ENCODE peak calls at places on chromosomes 11 and 22, in eight cellular contexts. D, Z, L, Q, M, E, B and J are unnamed samples. For H3K27me3, the result is how much of the 10 kb centered on the place peaks cover.

GRCh38 chr11:13316528-13316961 is 39.0 kb downstream of the BMAL1 start:
- DNase-seq in M (no peak), Z (peak), L (peak), E (no peak), B (no peak), D (no peak), Q (peak), J (no peak)

GRCh38 chr22:24482586-24482985 is 12.5 kb upstream of the UPB1 start:
- DNase-seq in E (no peak), B (no peak), Z (no peak), L (peak), D (no peak), M (no peak), Q (peak), J (no peak)

GRCh38 chr22:38923463-38924196 is 33.8 kb upstream of the APOBEC3A start:
- DNase-seq in M (no peak), E (no peak), Z (peak), B (peak), D (no peak), L (peak), Q (peak), J (peak)

GRCh38 chr11:13349046-13349445 is 71.5 kb downstream of the BMAL1 start:
- DNase-seq in L (no peak), M (no peak), B (no peak), Z (no peak), D (no peak), Q (no peak), E (no peak), J (no peak)

GRCh38 chr22:33210129-33210784 is 152.1 kb upstream of the SYN3 start:
- DNase-seq in Z (peak), L (peak), M (peak), D (no peak), Q (peak), B (no peak), E (no peak), J (peak)

GRCh38 chr11:118605116-118605867 is 2.1 kb upstream of the PHLDB1 start:
- DNase-seq in B (peak), M (no peak), E (no peak), Q (no peak), D (no peak), Z (peak), L (peak), J (no peak)

GRCh38 chr11:37504066-37504611 is 906.1 kb upstream of the RAG2 start:
- DNase-seq in Z (peak), Q (peak), E (no peak), B (no peak), L (peak), M (no peak), D (no peak), J (peak)

GRCh38 chr11:119306373-119306890 is 10.5 kb downstream of the MCAM start:
- DNase-seq in M (peak), L (peak), Z (no peak), D (no peak), Q (no peak), E (peak), B (no peak), J (no peak)

GRCh38 chr22:40855104-40855959 is 1.1 kb downstream of the ST13 start:
- DNase-seq in D (no peak), B (no peak), Z (peak), M (no peak), E (no peak), L (peak), Q (no peak), J (no peak)

GRCh38 chr22:29268511-29269229 is 602 bp downstream of the EWSR1 start:
- DNase-seq in E (peak), M (peak), Z (peak), D (peak), Q (peak), B (peak), L (peak), J (peak)

GRCh38 chr11:66340596-66341501 is 4.1 kb downstream of the BRMS1 start:
- DNase-seq in E (no peak), Q (no peak), L (no peak), Z (no peak), M (no peak), B (no peak), D (no peak), J (no peak)

GRCh38 chr11:35629914-35630313 is 11.7 kb downstream of the FJX1 start:
- DNase-seq in M (no peak), Z (peak), D (no peak), Q (peak), E (no peak), L (peak), B (no peak), J (peak)

GRCh38 chr22:38921126-38921525 is 36.3 kb upstream of the APOBEC3A start:
- DNase-seq in Q (peak), Z (no peak), B (peak), D (no peak), M (no peak), E (no peak), L (no peak), J (peak)

GRCh38 chr22:28716686-28717085 is 24.9 kb downstream of the CHEK2 start:
- DNase-seq in Z (no peak), L (peak), B (no peak), D (no peak), E (no peak), M (no peak), Q (no peak), J (no peak)

GRCh38 chr11:115503083-115503885 is 931 bp downstream of the CADM1 start:
- DNase-seq in L (peak), M (no peak), B (peak), E (no peak), Z (peak), Q (peak), D (peak), J (peak)

GRCh38 chr22:37260939-37261338 is 16.9 kb upstream of the RAC2 start:
- DNase-seq in Q (peak), L (peak), M (peak), E (peak), D (peak), B (peak), Z (peak), J (peak)

GRCh38 chr11:119694334-119694733 is 34.7 kb downstream of the NECTIN1 start:
- DNase-seq in Q (no peak), D (no peak), Z (peak), M (no peak), B (peak), E (no peak), L (no peak), J (peak)

GRCh38 chr11:116517077-116517476 is 255.7 kb downstream of the BUD13 start:
- DNase-seq in Z (no peak), M (no peak), B (peak), Q (no peak), E (no peak), D (no peak), L (no peak), J (no peak)

GRCh38 chr11:19905280-19905853 is 192.7 kb downstream of the NAV2 start:
- DNase-seq in B (no peak), L (peak), M (no peak), E (no peak), Q (peak), Z (no peak), D (no peak), J (peak)

GRCh38 chr11:66345316-66345649 is 379 bp upstream of the BRMS1 start:
- DNase-seq in L (no peak), M (no peak), D (no peak), Z (no peak), B (no peak), Q (no peak), E (no peak), J (no peak)

GRCh38 chr22:38882480-38882879 is 10.5 kb upstream of the CBX6 start:
- DNase-seq in D (no peak), E (no peak), Q (no peak), B (no peak), M (no peak), Z (no peak), L (peak), J (no peak)

GRCh38 chr11:117861151-117862018 is 15.1 kb downstream of the FXYD6 start:
- DNase-seq in D (no peak), E (no peak), Z (no peak), M (no peak), Q (peak), L (peak), B (peak), J (no peak)

GRCh38 chr22:26295583-26296126 is 126.4 kb downstream of the SEZ6L start:
- DNase-seq in Z (no peak), B (no peak), Q (no peak), M (no peak), D (no peak), E (no peak), L (no peak), J (no peak)

DNA sequence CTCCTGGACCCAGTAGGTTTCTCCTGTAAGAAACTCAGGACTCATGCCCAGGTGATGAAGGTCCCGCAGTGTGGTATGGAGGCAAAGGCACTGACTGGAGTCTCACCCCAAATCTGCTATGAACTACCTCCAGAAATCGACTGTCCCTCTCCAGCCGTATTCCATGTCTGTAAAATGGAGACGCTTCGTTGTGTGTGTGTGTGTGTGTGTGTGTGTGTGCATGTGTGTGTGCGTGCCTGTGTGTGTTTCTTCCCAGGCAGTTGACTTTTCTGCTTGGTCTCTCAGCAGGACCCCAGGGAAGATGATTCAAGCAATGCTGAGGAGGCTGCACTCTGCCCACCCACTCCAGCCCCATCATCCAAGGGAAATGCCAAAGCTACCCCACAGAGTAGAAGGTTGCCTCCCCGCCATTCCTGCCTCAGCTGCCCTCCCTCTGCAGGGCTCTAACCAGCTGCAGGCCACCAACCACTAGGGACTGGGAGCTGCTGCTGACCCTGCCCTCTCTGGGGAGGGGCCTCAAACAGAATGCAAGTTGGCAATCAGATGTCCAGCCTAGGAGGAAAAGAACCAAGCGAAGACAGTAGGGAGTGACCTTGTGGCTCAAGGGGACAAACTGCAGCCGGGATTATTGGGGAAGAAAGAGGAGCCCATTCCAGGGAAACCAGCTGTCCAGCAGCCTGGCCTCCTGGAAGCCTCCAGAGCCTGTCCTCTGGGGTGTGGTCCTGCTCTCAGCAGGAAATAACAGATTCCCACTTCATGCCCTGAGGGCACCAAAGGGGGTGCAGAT is 56.2 kb downstream of the SLC22A12 start:
- DNase-seq in M (no peak), L (no peak), B (no peak), D (no peak), E (no peak), Z (no peak), Q (no peak), J (no peak)
- H3K27me3 ChIP-seq in M (under half), L (under half), B (under half), D (under half), E (under half), Z (under half), Q (under half), J (under half)

DNA sequence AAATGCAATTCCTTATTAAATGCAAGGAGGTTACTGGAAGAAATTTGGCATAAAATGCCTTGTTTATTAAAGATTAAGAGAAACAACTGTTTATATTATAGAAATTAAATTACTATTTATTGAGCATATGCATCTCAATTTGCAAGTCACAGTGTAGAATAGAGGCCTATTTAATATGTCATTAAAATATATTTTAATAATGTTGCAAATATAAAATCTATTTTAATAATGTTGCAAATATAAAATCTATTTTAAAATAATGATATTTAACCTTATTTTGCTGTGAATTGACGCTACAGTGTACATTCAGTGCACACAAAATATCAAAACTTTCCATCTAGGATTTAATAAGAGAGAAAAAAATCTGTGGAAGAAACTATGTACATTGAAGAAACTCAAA is 188.1 kb downstream of the CNTN5 start:
- DNase-seq in Q (no peak), D (no peak), L (no peak), B (no peak), M (no peak), E (no peak), Z (no peak), J (no peak)
- H3K27me3 ChIP-seq in Q (under half), D (under half), L (under half), B (under half), M (under half), E (under half), Z (under half), J (under half)

DNA sequence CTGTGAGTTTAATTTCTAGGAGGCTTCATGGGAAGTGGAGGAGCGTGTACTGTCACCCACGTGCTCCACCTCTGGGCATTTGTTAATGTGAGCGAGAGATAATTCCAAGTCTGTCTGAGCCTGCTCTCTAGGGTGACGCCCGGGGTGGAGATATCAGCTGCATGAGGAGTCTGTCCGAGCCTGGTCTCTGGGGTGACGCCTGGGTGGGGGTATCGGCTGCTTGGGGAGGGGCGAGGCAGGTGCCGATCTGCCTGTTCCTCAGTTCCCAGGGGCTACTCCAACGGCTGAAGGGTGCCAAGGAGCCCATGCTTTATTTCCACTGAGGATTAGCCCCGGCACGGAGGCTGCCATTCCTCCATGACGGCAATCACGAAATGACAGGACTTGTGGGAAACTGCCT is 734.9 kb downstream of the BRD1 start:
- DNase-seq in D (no peak), E (no peak), B (no peak), L (no peak), Q (no peak), Z (no peak), M (no peak), J (no peak)
- H3K27me3 ChIP-seq in D (under half), E (under half), B (under half), L (under half), Q (under half), Z (under half), M (under half), J (under half)

DNA sequence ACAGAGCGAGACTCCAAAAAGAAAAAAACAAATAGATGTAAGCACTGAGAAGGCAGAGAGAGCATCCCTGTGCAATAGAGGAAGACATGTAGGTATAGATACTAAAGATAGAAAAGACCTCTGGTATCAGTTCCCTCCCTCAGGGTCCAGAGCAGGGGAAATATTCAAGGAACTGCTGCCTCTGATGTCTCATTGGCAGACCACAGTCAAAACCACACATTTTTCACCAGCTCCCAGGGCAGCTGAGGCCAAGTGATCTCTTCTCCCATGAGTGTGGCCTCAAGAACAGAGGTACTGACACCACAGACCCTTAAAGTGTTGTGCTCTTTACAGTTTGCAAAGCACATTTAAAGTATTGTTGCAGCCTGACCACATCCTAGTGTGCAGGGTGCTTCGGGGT is 288.5 kb downstream of the NTM start:
- DNase-seq in D (no peak), Q (no peak), M (no peak), Z (no peak), E (no peak), L (no peak), B (no peak), J (no peak)
- H3K27me3 ChIP-seq in D (under half), Q (half or more), M (under half), Z (under half), E (under half), L (under half), B (under half), J (under half)

DNA sequence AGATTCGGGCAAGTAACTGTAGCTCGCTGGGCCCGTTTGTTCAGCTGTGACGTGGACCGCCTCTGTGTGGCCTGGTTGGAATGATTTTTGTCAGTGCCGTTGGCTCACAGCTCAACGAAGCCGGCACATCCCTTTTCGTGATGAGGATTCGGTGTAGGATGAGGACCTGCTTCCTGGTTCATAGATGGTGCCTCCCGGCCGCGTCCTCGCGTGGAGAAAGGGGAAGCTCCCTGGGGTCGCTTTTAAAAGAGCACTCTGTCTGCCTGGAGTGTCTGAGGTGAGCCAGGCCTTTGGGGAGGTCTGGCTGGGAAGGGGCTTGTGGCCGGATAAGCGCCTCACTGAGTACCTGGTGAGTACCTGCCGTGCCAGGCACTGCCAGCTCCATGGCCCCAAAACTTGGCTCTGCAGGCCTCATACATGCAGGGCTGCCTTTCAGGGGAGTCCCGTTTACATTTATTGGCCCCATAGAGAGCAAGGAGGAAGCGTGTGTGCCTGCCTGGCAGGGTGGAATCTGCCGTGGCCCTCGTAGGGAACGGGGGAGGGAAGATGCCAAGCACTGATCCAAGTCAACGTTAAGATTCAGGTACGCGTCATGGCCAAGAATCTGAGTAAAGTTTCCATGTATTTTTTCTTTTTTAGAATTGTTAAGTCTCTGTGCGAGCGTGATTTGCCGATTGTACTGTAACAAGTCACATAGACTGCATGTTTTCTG is 88.4 kb downstream of the ARHGAP8 start:
- DNase-seq in L (no peak), Q (no peak), D (no peak), E (no peak), B (no peak), Z (no peak), M (no peak), J (no peak)
- H3K27me3 ChIP-seq in L (under half), Q (under half), D (under half), E (under half), B (under half), Z (under half), M (under half), J (under half)

GRCh38 chr11:30017467-30017895 is 651 bp upstream of the KCNA4 start:
- DNase-seq in D (no peak), Q (no peak), Z (no peak), M (no peak), E (no peak), L (no peak), B (no peak), J (no peak)
- H3K27me3 ChIP-seq in D (under half), Q (under half), Z (under half), M (under half), E (under half), L (under half), B (under half), J (under half)

GRCh38 chr11:11459578-11459977 is 106.5 kb upstream of the CSNK2A3 start:
- DNase-seq in D (no peak), Q (no peak), E (no peak), L (no peak), Z (no peak), B (no peak), M (no peak), J (no peak)
- H3K27me3 ChIP-seq in D (under half), Q (under half), E (under half), L (under half), Z (under half), B (under half), M (under half), J (under half)

GRCh38 chr11:43874738-43875137 is 5.9 kb upstream of the ALKBH3 start:
- DNase-seq in L (no peak), Z (no peak), Q (no peak), D (no peak), B (no peak), E (no peak), M (no peak), J (no peak)
- H3K27me3 ChIP-seq in L (under half), Z (under half), Q (under half), D (under half), B (under half), E (under half), M (under half), J (under half)